ENCODE peak calls at places on chromosome 20, in four cellular contexts. One of them, this sample, is unnamed.

GRCh38 chr20:62120990-62121775 is 1.1 kb upstream of the LSM14B start:
- DNase-seq in ovary: no peak
- DNase-seq in D721Med: no peak
- DNase-seq in G401: no peak
- DNase-seq in this sample: peak

GRCh38 chr20:11204926-11205768 is 531.3 kb upstream of the JAG1 start:
- DNase-seq in ovary: no peak
- DNase-seq in D721Med: no peak
- DNase-seq in G401: peak
- DNase-seq in this sample: peak

GRCh38 chr20:48725589-48725991 is 102.2 kb downstream of the PREX1 start:
- DNase-seq in ovary: no peak
- DNase-seq in D721Med: no peak
- DNase-seq in G401: no peak
- DNase-seq in this sample: peak

GRCh38 chr20:55830124-55830828 is 175.0 kb downstream of the CBLN4 start:
- DNase-seq in ovary: no peak
- DNase-seq in D721Med: no peak
- DNase-seq in G401: no peak
- DNase-seq in this sample: no peak

GRCh38 chr20:44644384-44645131 is 6.9 kb downstream of the ADA start:
- DNase-seq in ovary: no peak
- DNase-seq in D721Med: no peak
- DNase-seq in G401: no peak
- DNase-seq in this sample: no peak

GRCh38 chr20:36541227-36542018 is at the start of gene MYL9:
- DNase-seq in ovary: peak
- DNase-seq in D721Med: no peak
- DNase-seq in G401: no peak
- DNase-seq in this sample: peak

GRCh38 chr20:50472693-50473610 is 37.2 kb upstream of the PTPN1 start:
- DNase-seq in ovary: no peak
- DNase-seq in D721Med: no peak
- DNase-seq in G401: no peak
- DNase-seq in this sample: no peak

GRCh38 chr20:47610247-47610944 is 108.7 kb downstream of the NCOA3 start:
- DNase-seq in ovary: no peak
- DNase-seq in D721Med: no peak
- DNase-seq in G401: no peak
- DNase-seq in this sample: peak

GRCh38 chr20:8756410-8756809 is 312.5 kb upstream of the PLCB4 start:
- DNase-seq in ovary: no peak
- DNase-seq in D721Med: no peak
- DNase-seq in G401: no peak
- DNase-seq in this sample: no peak

GRCh38 chr20:33065785-33066184 is 12.1 kb downstream of the BPIFB3 start:
- DNase-seq in ovary: no peak
- DNase-seq in D721Med: no peak
- DNase-seq in G401: no peak
- DNase-seq in this sample: no peak

GRCh38 chr20:341682-342081 is 5.2 kb upstream of the NRSN2 start:
- DNase-seq in ovary: no peak
- DNase-seq in D721Med: no peak
- DNase-seq in G401: no peak
- DNase-seq in this sample: no peak

GRCh38 chr20:37479925-37480691 is 40.9 kb upstream of the NNAT start:
- DNase-seq in ovary: no peak
- DNase-seq in D721Med: no peak
- DNase-seq in G401: no peak
- DNase-seq in this sample: no peak

GRCh38 chr20:17885544-17885943 is 83.0 kb downstream of the SNX5 start:
- DNase-seq in ovary: no peak
- DNase-seq in D721Med: no peak
- DNase-seq in G401: no peak
- DNase-seq in this sample: no peak

GRCh38 chr20:37316116-37316774 is 26.8 kb downstream of the MANBAL start:
- DNase-seq in ovary: no peak
- DNase-seq in D721Med: no peak
- DNase-seq in G401: no peak
- DNase-seq in this sample: no peak

GRCh38 chr20:2314759-2315439 is 19.1 kb downstream of the TGM3 start:
- DNase-seq in ovary: no peak
- DNase-seq in D721Med: no peak
- DNase-seq in G401: no peak
- DNase-seq in this sample: no peak

GRCh38 chr20:57902478-57902877 is 192.7 kb upstream of the PMEPA1 start:
- DNase-seq in ovary: no peak
- DNase-seq in D721Med: no peak
- DNase-seq in G401: no peak
- DNase-seq in this sample: no peak

GRCh38 chr20:57388953-57389694 is 2.1 kb upstream of the RBM38 start:
- DNase-seq in ovary: peak
- DNase-seq in D721Med: no peak
- DNase-seq in G401: peak
- DNase-seq in this sample: peak

GRCh38 chr20:50594591-50595432 is 84.6 kb downstream of the PTPN1 start:
- DNase-seq in ovary: no peak
- DNase-seq in D721Med: no peak
- DNase-seq in G401: no peak
- DNase-seq in this sample: no peak

GRCh38 chr20:50227506-50227905 is 36.9 kb downstream of the CEBPB start:
- DNase-seq in ovary: no peak
- DNase-seq in D721Med: no peak
- DNase-seq in G401: no peak
- DNase-seq in this sample: no peak

GRCh38 chr20:35286077-35286898 is 1.7 kb upstream of the EIF6 start:
- DNase-seq in ovary: no peak
- DNase-seq in D721Med: no peak
- DNase-seq in G401: no peak
- DNase-seq in this sample: no peak

GRCh38 chr20:34129518-34130162 is 17.6 kb upstream of the EIF2S2 start:
- DNase-seq in ovary: peak
- DNase-seq in D721Med: no peak
- DNase-seq in G401: peak
- DNase-seq in this sample: peak

GRCh38 chr20:43919686-43920403 is 5.2 kb downstream of the TOX2 start:
- DNase-seq in ovary: no peak
- DNase-seq in D721Med: no peak
- DNase-seq in G401: no peak
- DNase-seq in this sample: no peak

GRCh38 chr20:3696200-3696599 is 14.4 kb upstream of the ADAM33 start:
- DNase-seq in ovary: no peak
- DNase-seq in D721Med: no peak
- DNase-seq in G401: no peak
- DNase-seq in this sample: no peak

GRCh38 chr20:10316582-10316981 is 98.0 kb downstream of the SNAP25 start:
- DNase-seq in ovary: no peak
- DNase-seq in D721Med: no peak
- DNase-seq in G401: no peak
- DNase-seq in this sample: peak

GRCh38 chr20:36493801-36494114 is 47.6 kb upstream of the MYL9 start:
- DNase-seq in ovary: peak
- DNase-seq in D721Med: no peak
- DNase-seq in G401: peak
- DNase-seq in this sample: peak

GRCh38 chr20:24522452-24523330 is 53.3 kb downstream of the SYNDIG1 start:
- DNase-seq in ovary: no peak
- DNase-seq in D721Med: no peak
- DNase-seq in G401: no peak
- DNase-seq in this sample: no peak

GRCh38 chr20:26163890-26164289 is 467.2 kb upstream of the ZNF337 start:
- DNase-seq in ovary: no peak
- DNase-seq in D721Med: no peak
- DNase-seq in G401: peak
- DNase-seq in this sample: no peak

GRCh38 chr20:1165521-1165920 is 19.3 kb downstream of the TMEM74B start:
- DNase-seq in ovary: no peak
- DNase-seq in D721Med: no peak
- DNase-seq in G401: no peak
- DNase-seq in this sample: no peak

GRCh38 chr20:6006603-6006949 is 47.3 kb downstream of the LRRN4 start:
- DNase-seq in ovary: no peak
- DNase-seq in D721Med: no peak
- DNase-seq in G401: peak
- DNase-seq in this sample: no peak

GRCh38 chr20:33653218-33653899 is 8.8 kb upstream of the C20orf144 start:
- DNase-seq in ovary: peak
- DNase-seq in D721Med: peak
- DNase-seq in G401: peak
- DNase-seq in this sample: peak

GRCh38 chr20:58956078-58956477 is 25.0 kb upstream of the NELFCD start:
- DNase-seq in ovary: no peak
- DNase-seq in D721Med: no peak
- DNase-seq in G401: no peak
- DNase-seq in this sample: no peak